ENCODE peak calls at places on chromosomes 7 and 10, in five cellular contexts. E is HEK293T, Q is thoracic aorta, H is T-helper 9 cell, Z is WERI-Rb-1. P is an unnamed sample.

GRCh38 chr7:116097365-116098009 is 66.9 kb upstream of the TFEC start:
- DNase-seq in Q (no peak), H (no peak), E (no peak), Z (no peak), P (no peak)

GRCh38 chr10:59517961-59518360 is 155.6 kb upstream of the FAM13C start:
- DNase-seq in H (no peak), Q (no peak), E (no peak), Z (no peak), P (no peak)

GRCh38 chr10:102413053-102413705 is 5.4 kb downstream of the PSD start:
- DNase-seq in Z (peak; percentile 62), H (no peak), Q (no peak), E (no peak), P (no peak)

GRCh38 chr7:2604608-2605174 is 27.1 kb upstream of the TTYH3 start:
- DNase-seq in E (no peak), Q (no peak), Z (peak; percentile 30), H (no peak), P (no peak)

GRCh38 chr7:128791121-128791967 is 424 bp upstream of the CCDC136 start:
- DNase-seq in E (peak; percentile 85), H (peak; percentile 79), Q (no peak), Z (peak; percentile 55), P (peak; percentile 76)

GRCh38 chr7:87263537-87263936 is 44.0 kb upstream of the TMEM243 start:
- DNase-seq in Z (no peak), E (no peak), Q (no peak), H (no peak), P (no peak)

GRCh38 chr10:14093735-14094484 is 236.8 kb downstream of the FRMD4A start:
- DNase-seq in H (no peak), Q (no peak), Z (peak; percentile 13), E (no peak), P (no peak)

GRCh38 chr10:110857265-110858158 is 14.2 kb upstream of the PDCD4 start:
- DNase-seq in E (no peak), H (no peak), Q (no peak), Z (no peak), P (peak; percentile 73)

GRCh38 chr7:38318241-38318640 is 44.8 kb upstream of the TARP start:
- DNase-seq in E (no peak), H (no peak), Z (no peak), Q (no peak), P (no peak)

GRCh38 chr7:100539436-100540006 is 518 bp downstream of the AGFG2 start:
- DNase-seq in H (no peak), E (no peak), Q (no peak), Z (peak; percentile 19), P (no peak)

GRCh38 chr7:129188372-129188891 is at the start of gene SMO:
- DNase-seq in Q (no peak), H (no peak), E (peak; percentile 69), Z (peak; percentile 72), P (no peak)

GRCh38 chr7:114218283-114218682 is 196.3 kb upstream of the FOXP2 start:
- DNase-seq in Q (no peak), Z (no peak), E (no peak), H (no peak), P (no peak)

GRCh38 chr7:118179191-118179590 is 4.8 kb upstream of the LSM8 start:
- DNase-seq in H (no peak), Z (no peak), E (no peak), Q (no peak), P (no peak)